ENCODE peak calls at places on chromosomes 3 and 15, in five cellular contexts. B is psoas muscle, F is left ventricle myocardium inferior, S is mesendoderm, Z is adipocyte. P is an unnamed sample.

GRCh38 chr15:66400351-66400774 is 13.7 kb downstream of the MAP2K1 start:
- DNase-seq in F (no peak), Z (peak; percentile 23), B (no peak), S (no peak), P (no peak)

GRCh38 chr3:53259427-53260259 is 3.8 kb upstream of the TKT start:
- DNase-seq in F (peak; percentile 25), Z (peak; percentile 53), B (no peak), S (peak; percentile 85), P (no peak)

GRCh38 chr3:197019021-197019420 is 10.6 kb downstream of the MELTF start:
- DNase-seq in Z (no peak), B (no peak), S (no peak), F (no peak), P (no peak)

GRCh38 chr3:10352146-10352911 is 31.4 kb upstream of the SEC13 start:
- DNase-seq in F (no peak), B (no peak), Z (peak; percentile 55), S (peak; percentile 32), P (peak; percentile 56)

GRCh38 chr3:113552851-113553250 is 20.5 kb downstream of the SIDT1 start:
- DNase-seq in S (peak; percentile 16), F (no peak), Z (no peak), B (no peak), P (no peak)

GRCh38 chr15:48317221-48317620 is 14.0 kb upstream of the DUT start:
- DNase-seq in F (no peak), S (no peak), Z (no peak), B (no peak), P (no peak)

GRCh38 chr3:71305246-71306206 is 278.0 kb downstream of the FOXP1 start:
- DNase-seq in S (peak; percentile 92), B (peak; percentile 20), Z (peak; percentile 42), F (peak; percentile 18), P (no peak)

GRCh38 chr3:127289646-127290575 is 2.1 kb upstream of the PRR20G start:
- DNase-seq in Z (no peak), S (peak; percentile 13), B (no peak), F (no peak), P (no peak)

GRCh38 chr3:117019082-117019713 is 309.6 kb downstream of the TUSC7 start:
- DNase-seq in F (peak; percentile 24), S (peak; percentile 81), Z (peak; percentile 92), B (peak; percentile 30), P (peak; percentile 33)

GRCh38 chr3:49015765-49016164 is 2.6 kb downstream of the DALRD3 start:
- DNase-seq in Z (no peak), B (no peak), F (no peak), S (no peak), P (no peak)

GRCh38 chr3:160941885-160942494 is 163.2 kb downstream of the B3GALNT1 start:
- DNase-seq in S (peak; percentile 66), B (peak; percentile 16), F (no peak), Z (peak; percentile 90), P (no peak)

GRCh38 chr3:128112406-128112968 is 11.1 kb downstream of the RUVBL1 start:
- DNase-seq in S (no peak), B (no peak), F (no peak), Z (peak; percentile 86), P (peak; percentile 60)

GRCh38 chr3:164458986-164459385 is 619.3 kb downstream of the SI start:
- DNase-seq in S (no peak), B (no peak), Z (peak; percentile 82), F (no peak), P (no peak)

GRCh38 chr3:99012051-99012450 is 110.6 kb upstream of the DCBLD2 start:
- DNase-seq in B (no peak), Z (peak; percentile 67), S (no peak), F (no peak), P (no peak)

GRCh38 chr3:84877092-84877491 is 81.7 kb upstream of the CADM2 start:
- DNase-seq in F (no peak), B (no peak), Z (no peak), S (peak; percentile 5), P (no peak)

GRCh38 chr3:108565506-108565905 is 23.7 kb downstream of the CIP2A start:
- DNase-seq in B (no peak), F (no peak), S (no peak), Z (no peak), P (no peak)

GRCh38 chr15:48855501-48856440 is 22.2 kb upstream of the EID1 start:
- DNase-seq in Z (peak; percentile 73), S (peak; percentile 63), B (no peak), F (no peak), P (no peak)

GRCh38 chr3:3089017-3089416 is 21.2 kb downstream of the IL5RA start:
- DNase-seq in Z (no peak), S (no peak), F (no peak), B (no peak), P (no peak)

GRCh38 chr15:78398076-78398825 is 39.8 kb upstream of the IREB2 start:
- DNase-seq in S (no peak), B (no peak), Z (no peak), F (no peak), P (no peak)

GRCh38 chr3:100546020-100546744 is 53.8 kb downstream of the TMEM45A start:
- DNase-seq in S (no peak), F (no peak), B (no peak), Z (no peak), P (no peak)

GRCh38 chr15:81282911-81283310 is 41.0 kb downstream of the STARD5 start:
- DNase-seq in F (no peak), Z (no peak), B (no peak), S (no peak), P (no peak)

GRCh38 chr3:197854596-197855343 is 63.7 kb downstream of the LRCH3 start:
- DNase-seq in F (no peak), S (peak; percentile 97), B (no peak), Z (peak; percentile 89), P (peak; percentile 97)

GRCh38 chr3:151593923-151594322 is 133.1 kb upstream of the IGSF10 start:
- DNase-seq in Z (no peak), F (no peak), S (no peak), B (no peak), P (no peak)

GRCh38 chr3:78917541-78917940 is 850.3 kb downstream of the ROBO1 start:
- DNase-seq in B (no peak), S (no peak), F (no peak), Z (no peak), P (no peak)

GRCh38 chr15:66852064-66852905 is 150.2 kb downstream of the SMAD6 start:
- DNase-seq in S (peak; percentile 38), Z (no peak), F (no peak), B (no peak), P (no peak)

GRCh38 chr15:75142499-75142898 is 59.2 kb upstream of the C15orf39 start:
- DNase-seq in B (no peak), S (no peak), F (no peak), Z (no peak), P (no peak)

DNA sequence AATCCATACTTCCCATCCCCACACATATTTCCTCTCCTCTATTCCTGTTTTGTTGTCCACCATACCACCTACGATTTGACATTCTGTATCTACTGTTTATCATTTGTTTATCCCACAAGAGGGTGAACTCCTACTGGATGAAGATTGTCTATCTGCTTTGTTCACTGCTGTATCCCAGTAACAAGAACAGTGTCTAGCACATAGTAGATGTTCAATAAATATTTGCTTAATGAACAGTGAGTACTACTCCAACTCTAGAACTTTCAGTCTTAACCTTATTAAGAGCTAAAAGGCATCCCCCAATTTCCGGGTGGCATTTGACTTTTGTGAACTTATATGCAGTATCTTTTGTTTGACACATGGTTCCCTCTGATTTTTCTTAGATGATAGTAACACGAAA is 1.3 kb downstream of the PYGO1 start:
- DNase-seq in B (no peak), S (no peak), F (no peak), Z (no peak), P (no peak)
- H3K27me3 ChIP-seq in B (no peaks in the 10 kb centered on the region), S (peaks cover 16% of the 10 kb centered on the region), F (peaks cover 39% of the 10 kb centered on the region), Z (no peaks in the 10 kb centered on the region), P (no peaks in the 10 kb centered on the region)

GRCh38 chr15:85168642-85169173 is 187.1 kb downstream of the PDE8A start:
- DNase-seq in Z (peak; percentile 30), B (no peak), S (peak; percentile 85), F (no peak), P (no peak)
- H3K4me3 ChIP-seq in Z (no peak overlapping the region), B (peak overlapping the region; percentile 32), S (no peak overlapping the region), F (peak overlapping the region; percentile 47), P (no peak overlapping the region)

GRCh38 chr15:40301467-40302179 is 6.1 kb downstream of the PLCB2 start:
- DNase-seq in S (peak; percentile 85), F (no peak), B (no peak), Z (no peak), P (no peak)

GRCh38 chr15:40300771-40301170 is 7.0 kb downstream of the PLCB2 start:
- DNase-seq in B (no peak), F (no peak), S (peak; percentile 10), Z (no peak), P (no peak)

GRCh38 chr15:40303576-40303975 is 4.2 kb downstream of the PLCB2 start:
- DNase-seq in B (no peak), F (no peak), S (no peak), Z (no peak), P (no peak)

GRCh38 chr15:40302981-40303380 is 4.8 kb downstream of the PLCB2 start:
- DNase-seq in S (no peak), F (no peak), B (no peak), Z (no peak), P (no peak)

GRCh38 chr15:40302288-40302886 is 5.3 kb downstream of the PLCB2 start:
- DNase-seq in Z (no peak), B (no peak), S (no peak), F (no peak), P (no peak)
- H3K27me3 ChIP-seq in Z (peaks cover 66% of the 10 kb centered on the region), B (no peaks in the 10 kb centered on the region), S (no peaks in the 10 kb centered on the region), F (peaks cover 5% of the 10 kb centered on the region), P (peaks cover 24% of the 10 kb centered on the region)

DNA sequence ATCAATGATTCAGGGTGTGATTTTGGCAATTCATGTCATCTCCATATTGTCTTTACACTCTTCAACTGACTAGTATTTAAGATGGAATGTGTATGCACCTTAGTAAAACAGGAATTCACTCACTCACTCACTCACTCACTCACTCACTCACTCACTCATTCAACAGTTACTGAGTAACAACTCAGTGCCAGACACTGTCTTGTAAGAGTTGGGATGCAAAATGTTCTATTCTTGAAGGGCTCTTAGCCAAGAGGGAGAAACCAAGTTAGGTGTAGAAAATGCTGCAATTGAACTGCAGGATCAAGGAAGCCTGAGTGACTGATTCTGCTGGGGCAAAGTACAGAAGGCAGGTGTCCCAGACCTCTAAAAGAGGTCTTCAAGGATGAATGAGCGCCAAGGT is 58.8 kb upstream of the ETV5 start:
- DNase-seq in B (no peak), F (no peak), S (no peak), Z (no peak), P (no peak)
- H3K4me3 ChIP-seq in B (no peak overlapping the region), F (no peak overlapping the region), S (no peak overlapping the region), Z (no peak overlapping the region), P (no peak overlapping the region)

GRCh38 chr3:155743616-155744015 is 1.3 kb downstream of the PLCH1 start:
- DNase-seq in B (no peak), F (no peak), S (no peak), Z (no peak), P (no peak)
- H3K27me3 ChIP-seq in B (peaks cover 7% of the 10 kb centered on the region), F (peaks cover 60% of the 10 kb centered on the region), S (no peaks in the 10 kb centered on the region), Z (peaks cover 2% of the 10 kb centered on the region), P (peaks cover 5% of the 10 kb centered on the region)

P was measured in BJ.